ENCODE peak calls at places on chromosomes 3 and 15, in seven cellular contexts. One of them, this sample, is unnamed.

GRCh38 chr15:29638781-29639180 is 183.5 kb downstream of the TJP1 start:
- DNase-seq in neuronal stem cell: no peak
- DNase-seq in HCT116: peak; percentile 22
- DNase-seq in OCI-LY7: no peak
- DNase-seq in effector memory CD4-positive, alpha-beta T cell: no peak
- DNase-seq in GM23248: peak; percentile 6
- DNase-seq in endothelial cell of umbilical vein: no peak
- DNase-seq in this sample: peak; percentile 12

GRCh38 chr3:140767536-140767935 is 89.7 kb downstream of the TRIM42 start:
- DNase-seq in neuronal stem cell: no peak
- DNase-seq in effector memory CD4-positive, alpha-beta T cell: no peak
- DNase-seq in endothelial cell of umbilical vein: no peak
- DNase-seq in GM23248: peak; percentile 13
- DNase-seq in OCI-LY7: no peak
- DNase-seq in HCT116: no peak
- DNase-seq in this sample: no peak

GRCh38 chr15:31435256-31435781 is 108.7 kb downstream of the KLF13 start:
- DNase-seq in endothelial cell of umbilical vein: peak; percentile 54
- DNase-seq in neuronal stem cell: peak; percentile 30
- DNase-seq in OCI-LY7: peak; percentile 94
- DNase-seq in effector memory CD4-positive, alpha-beta T cell: peak; percentile 65
- DNase-seq in HCT116: peak; percentile 59
- DNase-seq in GM23248: peak; percentile 87
- DNase-seq in this sample: peak; percentile 70

GRCh38 chr3:141426404-141427034 is 58.2 kb downstream of the ZBTB38 start:
- DNase-seq in neuronal stem cell: no peak
- DNase-seq in OCI-LY7: no peak
- DNase-seq in effector memory CD4-positive, alpha-beta T cell: no peak
- DNase-seq in endothelial cell of umbilical vein: peak; percentile 89
- DNase-seq in HCT116: no peak
- DNase-seq in GM23248: peak; percentile 73
- DNase-seq in this sample: peak; percentile 73

GRCh38 chr3:31620656-31621055 is 87.9 kb downstream of the STT3B start:
- DNase-seq in HCT116: no peak
- DNase-seq in effector memory CD4-positive, alpha-beta T cell: no peak
- DNase-seq in GM23248: no peak
- DNase-seq in endothelial cell of umbilical vein: no peak
- DNase-seq in OCI-LY7: no peak
- DNase-seq in neuronal stem cell: no peak
- DNase-seq in this sample: no peak

GRCh38 chr3:10621749-10622148 is 116.4 kb upstream of the ATP2B2 start:
- DNase-seq in endothelial cell of umbilical vein: no peak
- DNase-seq in GM23248: no peak
- DNase-seq in neuronal stem cell: no peak
- DNase-seq in HCT116: no peak
- DNase-seq in OCI-LY7: no peak
- DNase-seq in effector memory CD4-positive, alpha-beta T cell: no peak
- DNase-seq in this sample: no peak

GRCh38 chr15:52683585-52683984 is 4.4 kb upstream of the ATOSA start:
- DNase-seq in GM23248: no peak
- DNase-seq in effector memory CD4-positive, alpha-beta T cell: no peak
- DNase-seq in HCT116: no peak
- DNase-seq in endothelial cell of umbilical vein: no peak
- DNase-seq in OCI-LY7: peak; percentile 86
- DNase-seq in neuronal stem cell: no peak
- DNase-seq in this sample: no peak

GRCh38 chr3:132753946-132754345 is 31.7 kb upstream of the NPHP3 start:
- DNase-seq in effector memory CD4-positive, alpha-beta T cell: no peak
- DNase-seq in OCI-LY7: no peak
- DNase-seq in HCT116: no peak
- DNase-seq in GM23248: no peak
- DNase-seq in neuronal stem cell: no peak
- DNase-seq in endothelial cell of umbilical vein: no peak
- DNase-seq in this sample: no peak

GRCh38 chr3:135927170-135927569 is 38.4 kb upstream of the PPP2R3A start:
- DNase-seq in HCT116: no peak
- DNase-seq in endothelial cell of umbilical vein: no peak
- DNase-seq in OCI-LY7: no peak
- DNase-seq in neuronal stem cell: no peak
- DNase-seq in GM23248: peak; percentile 90
- DNase-seq in effector memory CD4-positive, alpha-beta T cell: no peak
- DNase-seq in this sample: no peak

GRCh38 chr15:63329567-63330350 is 51.9 kb downstream of the CA12 start:
- DNase-seq in neuronal stem cell: no peak
- DNase-seq in GM23248: no peak
- DNase-seq in HCT116: no peak
- DNase-seq in OCI-LY7: no peak
- DNase-seq in effector memory CD4-positive, alpha-beta T cell: no peak
- DNase-seq in endothelial cell of umbilical vein: no peak
- DNase-seq in this sample: no peak

GRCh38 chr15:80266113-80266512 is 14.1 kb upstream of the CTXND1 start:
- DNase-seq in OCI-LY7: no peak
- DNase-seq in neuronal stem cell: no peak
- DNase-seq in HCT116: no peak
- DNase-seq in endothelial cell of umbilical vein: no peak
- DNase-seq in effector memory CD4-positive, alpha-beta T cell: no peak
- DNase-seq in GM23248: no peak
- DNase-seq in this sample: no peak

GRCh38 chr15:70855764-70856163 is 1.8 kb upstream of the LARP6 start:
- DNase-seq in effector memory CD4-positive, alpha-beta T cell: no peak
- DNase-seq in endothelial cell of umbilical vein: no peak
- DNase-seq in GM23248: peak; percentile 41
- DNase-seq in OCI-LY7: no peak
- DNase-seq in HCT116: no peak
- DNase-seq in neuronal stem cell: no peak
- DNase-seq in this sample: no peak
- H3K27ac ChIP-seq in effector memory CD4-positive, alpha-beta T cell: no peak overlapping the region
- H3K27ac ChIP-seq in endothelial cell of umbilical vein: no peak overlapping the region
- H3K27ac ChIP-seq in GM23248: peak overlapping the region; percentile 95
- H3K27ac ChIP-seq in OCI-LY7: no peak overlapping the region
- H3K27ac ChIP-seq in HCT116: no peak overlapping the region
- H3K27ac ChIP-seq in neuronal stem cell: no peak overlapping the region
- H3K27ac ChIP-seq in this sample: peak overlapping the region; percentile 83

GRCh38 chr15:67248106-67248505 is 6.4 kb downstream of the AAGAB start:
- DNase-seq in OCI-LY7: no peak
- DNase-seq in effector memory CD4-positive, alpha-beta T cell: no peak
- DNase-seq in HCT116: no peak
- DNase-seq in endothelial cell of umbilical vein: no peak
- DNase-seq in GM23248: peak; percentile 61
- DNase-seq in neuronal stem cell: no peak
- DNase-seq in this sample: no peak

GRCh38 chr15:67240235-67241131 is 14.0 kb downstream of the AAGAB start:
- DNase-seq in HCT116: peak; percentile 21
- DNase-seq in neuronal stem cell: no peak
- DNase-seq in effector memory CD4-positive, alpha-beta T cell: no peak
- DNase-seq in OCI-LY7: peak; percentile 46
- DNase-seq in GM23248: peak; percentile 12
- DNase-seq in endothelial cell of umbilical vein: peak; percentile 16
- DNase-seq in this sample: no peak

GRCh38 chr15:67241132-67241855 is 13.2 kb downstream of the AAGAB start:
- DNase-seq in endothelial cell of umbilical vein: no peak
- DNase-seq in GM23248: no peak
- DNase-seq in neuronal stem cell: no peak
- DNase-seq in HCT116: no peak
- DNase-seq in OCI-LY7: peak; percentile 19
- DNase-seq in effector memory CD4-positive, alpha-beta T cell: no peak
- DNase-seq in this sample: no peak

GRCh38 chr15:67244966-67245478 is 9.4 kb downstream of the AAGAB start:
- DNase-seq in endothelial cell of umbilical vein: no peak
- DNase-seq in OCI-LY7: no peak
- DNase-seq in HCT116: no peak
- DNase-seq in GM23248: peak; percentile 62
- DNase-seq in neuronal stem cell: no peak
- DNase-seq in effector memory CD4-positive, alpha-beta T cell: no peak
- DNase-seq in this sample: no peak

DNA sequence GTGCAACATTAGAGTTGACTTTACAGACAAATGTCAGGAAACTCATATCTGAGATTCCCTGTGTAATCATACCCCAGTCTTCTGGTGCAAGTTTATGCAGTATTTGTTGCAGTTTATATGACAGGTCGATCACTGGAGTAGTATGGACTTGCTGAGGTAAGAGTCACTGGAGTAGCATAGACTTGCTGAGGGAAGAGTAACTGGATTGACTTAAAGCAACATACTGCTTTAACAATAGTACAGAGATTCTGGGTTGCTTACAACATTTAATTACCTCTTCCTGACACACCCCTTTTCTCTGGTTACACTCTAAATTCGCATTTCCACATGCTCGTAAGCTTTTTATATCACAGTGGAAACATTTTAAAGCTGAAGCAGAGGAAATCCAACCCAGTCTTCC is 11.8 kb downstream of the AAGAB start:
- DNase-seq in neuronal stem cell: no peak
- DNase-seq in GM23248: peak; percentile 53
- DNase-seq in effector memory CD4-positive, alpha-beta T cell: no peak
- DNase-seq in HCT116: no peak
- DNase-seq in OCI-LY7: no peak
- DNase-seq in endothelial cell of umbilical vein: peak; percentile 32
- DNase-seq in this sample: no peak
- H3K4me3 ChIP-seq in neuronal stem cell: no peak overlapping the region
- H3K4me3 ChIP-seq in GM23248: no peak overlapping the region
- H3K4me3 ChIP-seq in effector memory CD4-positive, alpha-beta T cell: no peak overlapping the region
- H3K4me3 ChIP-seq in HCT116: no peak overlapping the region
- H3K4me3 ChIP-seq in OCI-LY7: no peak overlapping the region
- H3K4me3 ChIP-seq in endothelial cell of umbilical vein: no peak overlapping the region
- H3K4me3 ChIP-seq in this sample: no peak overlapping the region

GRCh38 chr3:65402597-65402996 is 636.1 kb downstream of the MAGI1 start:
- DNase-seq in effector memory CD4-positive, alpha-beta T cell: no peak
- DNase-seq in HCT116: no peak
- DNase-seq in endothelial cell of umbilical vein: no peak
- DNase-seq in GM23248: peak; percentile 99
- DNase-seq in neuronal stem cell: no peak
- DNase-seq in OCI-LY7: no peak
- DNase-seq in this sample: peak; percentile 71

GRCh38 chr3:65406470-65406869 is 632.2 kb downstream of the MAGI1 start:
- DNase-seq in HCT116: no peak
- DNase-seq in endothelial cell of umbilical vein: no peak
- DNase-seq in GM23248: peak; percentile 43
- DNase-seq in neuronal stem cell: no peak
- DNase-seq in OCI-LY7: no peak
- DNase-seq in effector memory CD4-positive, alpha-beta T cell: no peak
- DNase-seq in this sample: no peak

GRCh38 chr3:65401359-65401810 is 637.3 kb downstream of the MAGI1 start:
- DNase-seq in effector memory CD4-positive, alpha-beta T cell: no peak
- DNase-seq in neuronal stem cell: no peak
- DNase-seq in OCI-LY7: no peak
- DNase-seq in endothelial cell of umbilical vein: no peak
- DNase-seq in HCT116: no peak
- DNase-seq in GM23248: no peak
- DNase-seq in this sample: no peak

GRCh38 chr3:65398953-65399352 is 639.8 kb downstream of the MAGI1 start:
- DNase-seq in endothelial cell of umbilical vein: peak; percentile 73
- DNase-seq in OCI-LY7: no peak
- DNase-seq in GM23248: no peak
- DNase-seq in HCT116: no peak
- DNase-seq in effector memory CD4-positive, alpha-beta T cell: no peak
- DNase-seq in neuronal stem cell: no peak
- DNase-seq in this sample: no peak

DNA sequence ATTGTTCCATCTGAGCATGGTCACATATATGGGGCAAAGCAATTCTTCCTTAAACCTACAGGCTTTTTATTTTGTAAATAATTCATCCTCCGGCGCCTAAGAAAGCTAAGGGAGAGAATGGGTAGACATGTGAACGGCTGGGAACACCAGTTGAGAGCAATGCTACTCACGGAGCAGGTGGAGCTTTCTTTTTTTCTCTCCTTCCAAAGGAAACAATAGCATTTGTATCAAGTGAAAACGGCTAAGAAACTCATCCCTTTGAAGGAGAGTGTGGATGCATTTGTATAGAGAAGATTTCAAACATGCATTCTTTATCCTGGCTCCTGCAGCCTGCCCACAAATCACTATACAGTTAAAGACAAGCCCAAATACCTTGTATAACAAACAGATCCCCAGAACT is 637.8 kb downstream of the MAGI1 start:
- DNase-seq in HCT116: no peak
- DNase-seq in effector memory CD4-positive, alpha-beta T cell: no peak
- DNase-seq in endothelial cell of umbilical vein: no peak
- DNase-seq in GM23248: no peak
- DNase-seq in OCI-LY7: no peak
- DNase-seq in neuronal stem cell: no peak
- DNase-seq in this sample: no peak
- H3K27ac ChIP-seq in HCT116: no peak overlapping the region
- H3K27ac ChIP-seq in effector memory CD4-positive, alpha-beta T cell: no peak overlapping the region
- H3K27ac ChIP-seq in endothelial cell of umbilical vein: no peak overlapping the region
- H3K27ac ChIP-seq in GM23248: no peak overlapping the region
- H3K27ac ChIP-seq in OCI-LY7: no peak overlapping the region
- H3K27ac ChIP-seq in neuronal stem cell: no peak overlapping the region
- H3K27ac ChIP-seq in this sample: no peak overlapping the region

DNA sequence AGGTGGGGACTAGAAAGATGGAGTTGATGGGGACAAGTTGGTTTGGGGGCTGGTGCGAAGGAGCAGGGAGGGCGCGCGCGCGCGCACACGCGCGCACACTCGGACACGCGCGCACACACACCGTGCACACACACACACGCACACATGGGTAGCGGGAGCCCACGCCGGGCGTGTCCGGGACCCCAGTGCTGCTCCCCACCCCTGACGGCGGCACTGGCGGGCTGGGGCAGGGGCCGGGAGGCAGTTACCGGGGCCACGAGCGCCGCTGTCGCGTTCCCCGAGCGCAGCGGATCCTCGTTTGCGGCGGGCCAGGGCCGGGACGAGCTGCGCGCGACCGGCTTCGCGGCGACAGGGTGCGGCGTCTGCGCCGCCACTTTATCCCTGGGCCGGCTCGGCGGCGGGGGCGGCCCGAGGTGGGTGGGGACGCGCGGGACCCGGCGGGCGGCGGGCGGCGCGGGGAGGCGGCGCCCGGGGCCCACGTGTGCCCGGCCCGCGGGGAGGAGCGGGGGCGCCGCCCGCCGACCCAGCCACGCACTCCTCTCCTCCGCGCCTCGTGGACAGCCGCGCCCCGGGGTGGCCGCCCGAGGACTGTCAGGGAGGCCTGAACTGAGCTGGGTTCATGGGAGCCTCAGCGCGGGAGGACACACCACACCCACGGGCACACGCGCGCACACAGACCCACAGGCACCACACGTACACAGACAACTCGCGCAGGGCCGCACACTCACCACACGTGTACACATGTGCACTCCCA is 698 bp upstream of the MGLL start:
- DNase-seq in neuronal stem cell: peak; percentile 15
- DNase-seq in OCI-LY7: no peak
- DNase-seq in GM23248: peak; percentile 65
- DNase-seq in endothelial cell of umbilical vein: no peak
- DNase-seq in effector memory CD4-positive, alpha-beta T cell: no peak
- DNase-seq in HCT116: no peak
- DNase-seq in this sample: no peak
- H3K4me3 ChIP-seq in neuronal stem cell: peak overlapping the region; percentile 36
- H3K4me3 ChIP-seq in OCI-LY7: no peak overlapping the region
- H3K4me3 ChIP-seq in GM23248: peak overlapping the region; percentile 89
- H3K4me3 ChIP-seq in endothelial cell of umbilical vein: peak overlapping the region; percentile 98
- H3K4me3 ChIP-seq in effector memory CD4-positive, alpha-beta T cell: peak overlapping the region; percentile 46
- H3K4me3 ChIP-seq in HCT116: peak overlapping the region; percentile 64
- H3K4me3 ChIP-seq in this sample: peak overlapping the region; percentile 76